ENCODE peak calls at places on chromosomes 12 and 14, in nine cellular contexts. Z is choroid plexus epithelial cell, V is lung, G is tibial nerve, A is HepG2, N is lower lobe of right lung, X is body of pancreas, W is astrocyte, K is psoas muscle. U is an unnamed sample.

GRCh38 chr12:72189266-72189665 is 82.9 kb upstream of the TRHDE start:
- DNase-seq in K (no peak), V (no peak), W (no peak), A (no peak), X (no peak), Z (no peak), G (no peak), N (no peak), U (no peak)

GRCh38 chr12:125989716-125990115 is 924.5 kb downstream of the AACS start:
- DNase-seq in V (no peak), W (no peak), X (no peak), Z (no peak), A (no peak), N (no peak), K (no peak), G (no peak), U (no peak)

GRCh38 chr12:12868836-12869235 is 22.5 kb upstream of the GPRC5A start:
- DNase-seq in X (no peak), K (no peak), V (no peak), Z (no peak), A (no peak), N (no peak), G (no peak), W (no peak), U (no peak)

GRCh38 chr12:95312656-95313055 is 95.0 kb downstream of the VEZT start:
- DNase-seq in K (no peak), X (no peak), Z (no peak), G (no peak), A (no peak), N (no peak), V (no peak), W (no peak), U (no peak)

GRCh38 chr12:12719496-12719895 is 2.3 kb downstream of the CDKN1B start:
- DNase-seq in X (no peak), V (no peak), K (no peak), W (no peak), G (no peak), Z (peak; percentile 35), N (no peak), A (no peak), U (no peak)

GRCh38 chr14:101379842-101380241 is 181.5 kb upstream of the DIO3 start:
- DNase-seq in X (no peak), V (no peak), K (no peak), G (no peak), N (no peak), Z (no peak), W (no peak), A (no peak), U (no peak)

GRCh38 chr14:73829526-73830431 is 21.9 kb upstream of the PTGR2 start:
- DNase-seq in N (no peak), A (peak; percentile 45), V (peak; percentile 43), W (peak; percentile 92), Z (peak; percentile 85), K (no peak), G (peak; percentile 29), X (no peak), U (peak; percentile 69)

GRCh38 chr14:29390046-29390841 is 537.4 kb downstream of the PRKD1 start:
- DNase-seq in N (no peak), Z (peak; percentile 23), X (no peak), W (no peak), V (no peak), G (no peak), K (no peak), A (no peak), U (no peak)

GRCh38 chr12:89103831-89104230 is 248.5 kb downstream of the DUSP6 start:
- DNase-seq in N (no peak), A (no peak), Z (no peak), W (no peak), K (no peak), G (no peak), X (no peak), V (no peak), U (peak; percentile 2)

GRCh38 chr12:1279050-1279449 is 288.0 kb downstream of the ERC1 start:
- DNase-seq in N (no peak), K (no peak), W (no peak), Z (peak; percentile 28), A (no peak), G (no peak), V (no peak), X (no peak), U (no peak)
- H3K4me3 ChIP-seq in N (no peak overlapping the region), K (no peak overlapping the region), W (no peak overlapping the region), Z (no peak overlapping the region), A (no peak overlapping the region), G (no peak overlapping the region), V (no peak overlapping the region), X (no peak overlapping the region), U (no peak overlapping the region)

GRCh38 chr12:121212875-121213274 is 2.9 kb downstream of the P2RX4 start:
- DNase-seq in Z (no peak), V (no peak), X (no peak), W (no peak), N (no peak), A (no peak), K (no peak), G (no peak), U (no peak)

GRCh38 chr12:121214171-121214777 is 4.3 kb downstream of the P2RX4 start:
- DNase-seq in W (peak; percentile 78), K (no peak), N (no peak), G (no peak), X (no peak), V (no peak), Z (peak; percentile 61), A (no peak), U (peak; percentile 45)

GRCh38 chr12:121209221-121209620 is 708 bp upstream of the P2RX4 start:
- DNase-seq in Z (no peak), K (peak; percentile 39), A (no peak), W (no peak), X (no peak), V (no peak), G (no peak), N (no peak), U (no peak)

GRCh38 chr12:121205491-121205890 is 4.4 kb upstream of the P2RX4 start:
- DNase-seq in W (no peak), K (no peak), A (no peak), V (no peak), X (no peak), N (no peak), Z (no peak), G (no peak), U (peak; percentile 25)

DNA sequence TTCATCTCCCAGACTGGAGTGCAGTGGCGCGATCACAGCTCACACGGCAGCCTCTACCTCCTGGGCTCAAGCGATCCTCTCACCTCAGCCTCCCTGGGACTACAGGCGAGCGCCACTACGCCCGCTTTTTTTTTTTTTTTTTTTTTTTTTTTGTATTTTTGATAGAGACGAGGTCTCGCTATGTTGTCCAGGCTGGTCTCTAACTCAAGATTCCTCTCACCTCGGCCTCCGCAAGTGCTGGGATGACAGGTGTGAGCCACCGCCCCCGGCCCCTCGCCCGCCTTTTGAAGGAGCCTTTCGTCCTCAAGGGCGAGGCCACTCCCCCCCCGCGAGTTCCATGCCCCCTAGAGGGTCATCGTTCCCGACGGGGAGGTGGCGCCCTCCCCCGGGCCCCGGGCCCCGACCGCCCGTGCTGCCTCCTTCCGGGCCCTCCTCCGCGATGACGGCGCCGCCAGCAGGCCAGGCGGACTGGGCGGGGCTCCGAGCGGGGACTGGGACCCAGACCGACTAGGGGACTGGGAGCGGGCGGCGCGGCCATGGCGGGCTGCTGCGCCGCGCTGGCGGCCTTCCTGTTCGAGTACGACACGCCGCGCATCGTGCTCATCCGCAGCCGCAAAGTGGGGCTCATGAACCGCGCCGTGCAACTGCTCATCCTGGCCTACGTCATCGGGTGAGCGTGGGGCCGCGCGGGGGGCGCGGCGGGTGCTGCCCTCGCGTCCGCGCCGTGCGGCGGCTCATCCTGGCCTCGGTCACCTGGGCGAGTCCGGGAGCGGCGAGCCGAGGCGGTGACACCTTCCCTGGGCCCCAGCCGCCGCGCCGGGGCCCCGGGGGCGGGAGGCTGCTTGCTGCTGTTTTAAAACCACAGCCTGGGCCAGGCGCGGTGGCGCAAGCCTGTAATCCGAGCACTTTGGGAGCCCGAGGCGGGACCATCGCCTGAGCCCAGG is at the start of gene P2RX4:
- DNase-seq in A (peak; percentile 64), N (peak; percentile 92), V (peak; percentile 87), W (peak; percentile 50), G (peak; percentile 54), X (peak; percentile 87), Z (peak; percentile 71), K (peak; percentile 89), U (peak; percentile 70)
- TF ChIP-seq CTCF in A (peak; percentile 81), N (peak; percentile 41), V (no peak), W (no peak), G (peak; percentile 28), X (peak; percentile 24), Z (no peak), K (no peak), U (no peak)

GRCh38 chr14:93185333-93185688 is 194 bp downstream of the LYSET start:
- DNase-seq in X (no peak), V (no peak), K (no peak), A (no peak), W (no peak), Z (peak; percentile 28), N (no peak), G (no peak), U (no peak)

GRCh38 chr14:93184391-93185332 is at the start of the genes LYSET and MOAP1:
- DNase-seq in A (peak; percentile 79), K (peak; percentile 94), Z (peak; percentile 82), X (peak; percentile 88), G (peak; percentile 68), N (peak; percentile 93), V (peak; percentile 85), W (peak; percentile 73), U (peak; percentile 84)

GRCh38 chr14:93183596-93184317 is 940 bp downstream of the MOAP1 start:
- DNase-seq in X (no peak), K (no peak), Z (no peak), N (no peak), G (no peak), A (no peak), V (peak; percentile 56), W (no peak), U (no peak)

GRCh38 chr14:93186961-93187360 is 1.8 kb downstream of the LYSET start:
- DNase-seq in A (no peak), N (no peak), X (no peak), W (no peak), K (no peak), G (no peak), Z (no peak), V (no peak), U (no peak)

GRCh38 chr14:93186461-93186860 is 1.3 kb downstream of the LYSET start:
- DNase-seq in W (no peak), Z (no peak), A (no peak), G (no peak), K (no peak), V (no peak), N (no peak), X (no peak), U (no peak)
- H3K4me3 ChIP-seq in W (no peak overlapping the region), Z (no peak overlapping the region), A (no peak overlapping the region), G (no peak overlapping the region), K (peak overlapping the region; percentile 89), V (no peak overlapping the region), N (peak overlapping the region; percentile 97), X (no peak overlapping the region), U (no peak overlapping the region)

GRCh38 chr12:104823985-104824441 is 134.1 kb downstream of the SLC41A2 start:
- DNase-seq in V (peak; percentile 32), Z (no peak), W (no peak), G (no peak), N (peak; percentile 70), X (no peak), K (peak; percentile 41), A (no peak), U (no peak)

GRCh38 chr12:104828015-104828414 is 130.1 kb downstream of the SLC41A2 start:
- DNase-seq in A (no peak), V (no peak), X (no peak), W (no peak), K (peak; percentile 28), N (no peak), G (no peak), Z (no peak), U (no peak)

GRCh38 chr12:104825408-104825807 is 132.7 kb downstream of the SLC41A2 start:
- DNase-seq in G (no peak), W (no peak), N (no peak), X (no peak), A (no peak), Z (peak; percentile 23), K (no peak), V (no peak), U (no peak)

GRCh38 chr12:104827587-104827986 is 130.5 kb downstream of the SLC41A2 start:
- DNase-seq in K (no peak), A (no peak), Z (peak; percentile 14), W (no peak), X (no peak), G (no peak), N (no peak), V (no peak), U (no peak)
- TF ChIP-seq CTCF in K (peak; percentile 13), A (no peak), Z (peak; percentile 52), W (peak; percentile 15), X (no peak), G (no peak), N (peak; percentile 31), V (no peak), U (peak; percentile 41)